ENCODE peak calls at places on chromosomes 12 and 14, in four cellular contexts. One of them, this sample, is unnamed.

GRCh38 chr14:92041203-92041602 is 1.3 kb upstream of the TRIP11 start:
- DNase-seq in astrocyte of the spinal cord: no peak
- DNase-seq in HFFc6: no peak
- DNase-seq in endothelial cell: no peak
- DNase-seq in this sample: no peak

GRCh38 chr12:19681007-19681406 is 241.7 kb downstream of the AEBP2 start:
- DNase-seq in astrocyte of the spinal cord: no peak
- DNase-seq in HFFc6: no peak
- DNase-seq in endothelial cell: no peak
- DNase-seq in this sample: no peak

GRCh38 chr12:7583471-7583870 is 79.9 kb upstream of the CD163 start:
- DNase-seq in astrocyte of the spinal cord: no peak
- DNase-seq in HFFc6: no peak
- DNase-seq in endothelial cell: no peak
- DNase-seq in this sample: no peak

GRCh38 chr12:120078868-120079267 is 37.7 kb downstream of the RAB35 start:
- DNase-seq in astrocyte of the spinal cord: no peak
- DNase-seq in HFFc6: no peak
- DNase-seq in endothelial cell: no peak
- DNase-seq in this sample: no peak

GRCh38 chr14:53509845-53510244 is 356.7 kb upstream of the DDHD1 start:
- DNase-seq in astrocyte of the spinal cord: no peak
- DNase-seq in HFFc6: no peak
- DNase-seq in endothelial cell: no peak
- DNase-seq in this sample: no peak

GRCh38 chr14:71594828-71595227 is 337.4 kb upstream of the RGS6 start:
- DNase-seq in astrocyte of the spinal cord: peak
- DNase-seq in HFFc6: no peak
- DNase-seq in endothelial cell: no peak
- DNase-seq in this sample: no peak

GRCh38 chr14:77681196-77682157 is 26.3 kb downstream of the ALKBH1 start:
- DNase-seq in astrocyte of the spinal cord: peak
- DNase-seq in HFFc6: peak
- DNase-seq in endothelial cell: no peak
- DNase-seq in this sample: no peak

GRCh38 chr12:121388421-121388981 is 11.4 kb upstream of the RNF34 start:
- DNase-seq in astrocyte of the spinal cord: peak
- DNase-seq in HFFc6: peak
- DNase-seq in endothelial cell: no peak
- DNase-seq in this sample: no peak

GRCh38 chr12:113819495-113819894 is 146.6 kb downstream of the RBM19 start:
- DNase-seq in astrocyte of the spinal cord: no peak
- DNase-seq in HFFc6: no peak
- DNase-seq in endothelial cell: no peak
- DNase-seq in this sample: no peak

GRCh38 chr12:123523518-123523917 is 10.0 kb downstream of the RILPL1 start:
- DNase-seq in astrocyte of the spinal cord: no peak
- DNase-seq in HFFc6: no peak
- DNase-seq in endothelial cell: no peak
- DNase-seq in this sample: no peak

GRCh38 chr12:53805801-53806200 is 54.0 kb upstream of the CISTR start:
- DNase-seq in astrocyte of the spinal cord: no peak
- DNase-seq in HFFc6: no peak
- DNase-seq in endothelial cell: no peak
- DNase-seq in this sample: no peak

GRCh38 chr12:104285740-104286537 is 17.6 kb upstream of the EID3 start:
- DNase-seq in astrocyte of the spinal cord: peak
- DNase-seq in HFFc6: peak
- DNase-seq in endothelial cell: no peak
- DNase-seq in this sample: no peak

GRCh38 chr12:88623777-88624548 is 43.7 kb upstream of the KITLG start:
- DNase-seq in astrocyte of the spinal cord: no peak
- DNase-seq in HFFc6: no peak
- DNase-seq in endothelial cell: no peak
- DNase-seq in this sample: no peak

GRCh38 chr12:42641231-42641630 is 51.7 kb upstream of the PRICKLE1 start:
- DNase-seq in astrocyte of the spinal cord: peak
- DNase-seq in HFFc6: no peak
- DNase-seq in endothelial cell: no peak
- DNase-seq in this sample: no peak

GRCh38 chr12:63353559-63353958 is 202.6 kb upstream of the AVPR1A start:
- DNase-seq in astrocyte of the spinal cord: peak
- DNase-seq in HFFc6: no peak
- DNase-seq in endothelial cell: no peak
- DNase-seq in this sample: no peak

GRCh38 chr12:48996794-48997718 is 2.1 kb downstream of the DDN start:
- DNase-seq in astrocyte of the spinal cord: peak
- DNase-seq in HFFc6: peak
- DNase-seq in endothelial cell: peak
- DNase-seq in this sample: peak

GRCh38 chr14:65949711-65950516 is 536.3 kb upstream of the CCDC196 start:
- DNase-seq in astrocyte of the spinal cord: peak
- DNase-seq in HFFc6: peak
- DNase-seq in endothelial cell: no peak
- DNase-seq in this sample: no peak

GRCh38 chr12:92784795-92785562 is 82.2 kb downstream of the PLEKHG7 start:
- DNase-seq in astrocyte of the spinal cord: peak
- DNase-seq in HFFc6: peak
- DNase-seq in endothelial cell: peak
- DNase-seq in this sample: no peak

GRCh38 chr14:93317836-93318807 is 14.7 kb downstream of the BTBD7 start:
- DNase-seq in astrocyte of the spinal cord: peak
- DNase-seq in HFFc6: peak
- DNase-seq in endothelial cell: no peak
- DNase-seq in this sample: no peak

GRCh38 chr14:87805315-87805723 is 187.7 kb downstream of the GALC start:
- DNase-seq in astrocyte of the spinal cord: peak
- DNase-seq in HFFc6: peak
- DNase-seq in endothelial cell: peak
- DNase-seq in this sample: peak

GRCh38 chr14:42930058-42930457 is 1323.4 kb downstream of the LRFN5 start:
- DNase-seq in astrocyte of the spinal cord: no peak
- DNase-seq in HFFc6: no peak
- DNase-seq in endothelial cell: peak
- DNase-seq in this sample: no peak

GRCh38 chr14:68968051-68968450 is 11.1 kb downstream of the ACTN1 start:
- DNase-seq in astrocyte of the spinal cord: no peak
- DNase-seq in HFFc6: no peak
- DNase-seq in endothelial cell: no peak
- DNase-seq in this sample: no peak

GRCh38 chr12:109462868-109463692 is 14.0 kb downstream of the KCTD10 start:
- DNase-seq in astrocyte of the spinal cord: peak
- DNase-seq in HFFc6: peak
- DNase-seq in endothelial cell: peak
- DNase-seq in this sample: peak

GRCh38 chr12:14959126-14959440 is 2.3 kb downstream of the ARHGDIB start:
- DNase-seq in astrocyte of the spinal cord: no peak
- DNase-seq in HFFc6: no peak
- DNase-seq in endothelial cell: no peak
- DNase-seq in this sample: no peak

GRCh38 chr14:65958664-65959562 is 527.3 kb upstream of the CCDC196 start:
- DNase-seq in astrocyte of the spinal cord: peak
- DNase-seq in HFFc6: peak
- DNase-seq in endothelial cell: no peak
- DNase-seq in this sample: no peak

GRCh38 chr14:103124501-103125001 is 1.3 kb downstream of the TNFAIP2 start:
- DNase-seq in astrocyte of the spinal cord: no peak
- DNase-seq in HFFc6: no peak
- DNase-seq in endothelial cell: no peak
- DNase-seq in this sample: no peak

GRCh38 chr12:67269632-67270578 is 747 bp downstream of the CAND1 start:
- DNase-seq in astrocyte of the spinal cord: no peak
- DNase-seq in HFFc6: no peak
- DNase-seq in endothelial cell: peak
- DNase-seq in this sample: peak

GRCh38 chr12:6826734-6827436 is 1.3 kb upstream of the P3H3 start:
- DNase-seq in astrocyte of the spinal cord: no peak
- DNase-seq in HFFc6: no peak
- DNase-seq in endothelial cell: peak
- DNase-seq in this sample: no peak

GRCh38 chr14:32933943-32934890 is 4.5 kb upstream of the NPAS3 start:
- DNase-seq in astrocyte of the spinal cord: peak
- DNase-seq in HFFc6: no peak
- DNase-seq in endothelial cell: peak
- DNase-seq in this sample: peak

GRCh38 chr12:58316926-58317325 is 375.6 kb downstream of the ATP23 start:
- DNase-seq in astrocyte of the spinal cord: no peak
- DNase-seq in HFFc6: no peak
- DNase-seq in endothelial cell: no peak
- DNase-seq in this sample: no peak

GRCh38 chr12:49019435-49020317 is 1.1 kb upstream of the PRKAG1 start:
- DNase-seq in astrocyte of the spinal cord: peak
- DNase-seq in HFFc6: peak
- DNase-seq in endothelial cell: peak
- DNase-seq in this sample: no peak

GRCh38 chr12:28219827-28220226 is 29.6 kb downstream of the CCDC91 start:
- DNase-seq in astrocyte of the spinal cord: no peak
- DNase-seq in HFFc6: no peak
- DNase-seq in endothelial cell: no peak
- DNase-seq in this sample: no peak

GRCh38 chr14:91517013-91517412 is 6.9 kb upstream of the PPP4R3A start:
- DNase-seq in astrocyte of the spinal cord: no peak
- DNase-seq in HFFc6: no peak
- DNase-seq in endothelial cell: no peak
- DNase-seq in this sample: no peak

GRCh38 chr12:31250179-31250578 is 75.8 kb downstream of the SINHCAF start:
- DNase-seq in astrocyte of the spinal cord: no peak
- DNase-seq in HFFc6: no peak
- DNase-seq in endothelial cell: no peak
- DNase-seq in this sample: no peak

GRCh38 chr12:31246470-31246850 is 79.5 kb downstream of the SINHCAF start:
- DNase-seq in astrocyte of the spinal cord: no peak
- DNase-seq in HFFc6: no peak
- DNase-seq in endothelial cell: no peak
- DNase-seq in this sample: no peak

GRCh38 chr12:31248815-31249214 is 77.1 kb downstream of the SINHCAF start:
- DNase-seq in astrocyte of the spinal cord: no peak
- DNase-seq in HFFc6: no peak
- DNase-seq in endothelial cell: no peak
- DNase-seq in this sample: no peak

GRCh38 chr12:31245822-31246469 is 80.0 kb downstream of the SINHCAF start:
- DNase-seq in astrocyte of the spinal cord: no peak
- DNase-seq in HFFc6: no peak
- DNase-seq in endothelial cell: no peak
- DNase-seq in this sample: no peak
- TF ChIP-seq CTCF in astrocyte of the spinal cord: no peak
- TF ChIP-seq CTCF in HFFc6: no peak
- TF ChIP-seq CTCF in endothelial cell: no peak
- TF ChIP-seq CTCF in this sample: peak

GRCh38 chr12:130480887-130481286 is 143.2 kb downstream of the PIWIL1 start:
- DNase-seq in astrocyte of the spinal cord: no peak
- DNase-seq in HFFc6: no peak
- DNase-seq in endothelial cell: no peak
- DNase-seq in this sample: no peak

GRCh38 chr12:130478786-130479185 is 141.1 kb downstream of the PIWIL1 start:
- DNase-seq in astrocyte of the spinal cord: no peak
- DNase-seq in HFFc6: no peak
- DNase-seq in endothelial cell: no peak
- DNase-seq in this sample: no peak

GRCh38 chr12:130481392-130481879 is 143.7 kb downstream of the PIWIL1 start:
- DNase-seq in astrocyte of the spinal cord: no peak
- DNase-seq in HFFc6: no peak
- DNase-seq in endothelial cell: no peak
- DNase-seq in this sample: no peak

GRCh38 chr12:130479401-130480125 is 141.9 kb downstream of the PIWIL1 start:
- DNase-seq in astrocyte of the spinal cord: no peak
- DNase-seq in HFFc6: no peak
- DNase-seq in endothelial cell: no peak
- DNase-seq in this sample: no peak

GRCh38 chr12:130480231-130480630 is 142.5 kb downstream of the PIWIL1 start:
- DNase-seq in astrocyte of the spinal cord: no peak
- DNase-seq in HFFc6: no peak
- DNase-seq in endothelial cell: no peak
- DNase-seq in this sample: no peak
- TF ChIP-seq CTCF in astrocyte of the spinal cord: no peak
- TF ChIP-seq CTCF in HFFc6: no peak
- TF ChIP-seq CTCF in endothelial cell: no peak
- TF ChIP-seq CTCF in this sample: no peak

GRCh38 chr14:59133202-59133601 is 55.3 kb upstream of the DAAM1 start:
- DNase-seq in astrocyte of the spinal cord: no peak
- DNase-seq in HFFc6: no peak
- DNase-seq in endothelial cell: no peak
- DNase-seq in this sample: no peak
- TF ChIP-seq CTCF in astrocyte of the spinal cord: peak
- TF ChIP-seq CTCF in HFFc6: peak
- TF ChIP-seq CTCF in endothelial cell: no peak
- TF ChIP-seq CTCF in this sample: no peak

DNA sequence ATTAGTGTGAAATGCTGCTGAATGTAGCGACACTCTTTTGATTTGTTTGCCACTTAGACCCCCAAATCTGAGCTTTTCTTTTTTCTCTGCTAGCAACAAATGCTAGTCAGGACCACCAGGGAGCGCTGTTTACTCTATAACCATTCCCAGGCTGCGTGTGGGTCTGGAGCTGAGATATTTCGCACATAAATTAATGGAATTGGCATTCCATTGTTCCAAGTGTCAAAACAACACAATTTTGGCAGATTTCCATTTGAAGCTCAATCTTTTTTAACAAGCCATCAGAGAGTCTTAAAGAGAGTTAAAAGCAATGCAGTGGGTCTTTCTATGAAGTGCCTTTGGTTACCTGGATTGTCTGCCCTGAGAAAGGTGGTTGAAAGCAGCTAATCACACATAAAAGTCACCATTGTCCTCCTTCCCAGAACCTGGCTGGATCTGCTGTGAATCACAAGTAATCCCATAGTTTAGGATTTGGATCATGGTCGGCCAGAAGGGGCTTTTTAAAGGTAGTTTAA is 7.4 kb upstream of the TMEM132C start:
- DNase-seq in astrocyte of the spinal cord: peak
- DNase-seq in HFFc6: no peak
- DNase-seq in endothelial cell: no peak
- DNase-seq in this sample: peak
- TF ChIP-seq CTCF in astrocyte of the spinal cord: peak
- TF ChIP-seq CTCF in HFFc6: peak
- TF ChIP-seq CTCF in endothelial cell: no peak
- TF ChIP-seq CTCF in this sample: peak

This sample was measured in neural crest cell.